ENCODE peak calls at places on chromosomes 13 and 19, in eight cellular contexts. L is C1 segment of cervical spinal cord; V is posterior cingulate gyrus; W is endothelial cell; N is stimulated activated naive B cell treated with anti-CD40 and anti-IgM and Interleukin-4, amounts not matched to agents 10 μg/mL and 1 μg/mL and 100 μg/mL, for 72 hours; O is fibroblast of pulmonary artery; E is omental fat pad; Q is RWPE1. A is an unnamed sample.
A peak's percentile ranks its signal among the peaks of the same experiment; 100 is the strongest.

GRCh38 chr13:99018418-99019180 is 40.7 kb upstream of the DOCK9 start:
- DNase-seq in L (no peak), V (no peak), W (no peak), N (no peak), O (peak; percentile 58), E (no peak), Q (no peak), A (no peak)

GRCh38 chr13:114309806-114310410 is 4.4 kb upstream of the CHAMP1 start:
- DNase-seq in L (no peak), V (no peak), W (no peak), N (no peak), O (no peak), E (no peak), Q (no peak), A (no peak)

GRCh38 chr13:25292301-25292700 is 5.0 kb upstream of the MTMR6 start:
- DNase-seq in L (no peak), V (no peak), W (no peak), N (no peak), O (no peak), E (no peak), Q (no peak), A (no peak)

GRCh38 chr13:49733181-49733951 is 42.1 kb upstream of the EBPL start:
- DNase-seq in L (no peak), V (no peak), W (no peak), N (no peak), O (peak; percentile 7), E (no peak), Q (no peak), A (no peak)

GRCh38 chr13:22897571-22898314 is 283.0 kb upstream of the SGCG start:
- DNase-seq in L (no peak), V (no peak), W (no peak), N (no peak), O (no peak), E (no peak), Q (no peak), A (no peak)

GRCh38 chr13:76693086-76693485 is 193.1 kb downstream of the KCTD12 start:
- DNase-seq in L (no peak), V (no peak), W (no peak), N (no peak), O (no peak), E (no peak), Q (no peak), A (no peak)

GRCh38 chr19:8505680-8506401 is 3.4 kb upstream of the PRAM1 start:
- DNase-seq in L (peak; percentile 51), V (peak; percentile 68), W (peak; percentile 94), N (peak; percentile 54), O (peak; percentile 67), E (peak; percentile 73), Q (peak; percentile 68), A (peak; percentile 83)

GRCh38 chr19:45117167-45117594 is 24.2 kb downstream of the PPP1R37 start:
- DNase-seq in L (no peak), V (no peak), W (no peak), N (peak; percentile 75), O (no peak), E (no peak), Q (no peak), A (no peak)

GRCh38 chr13:35840991-35841604 is 290.1 kb downstream of the DCLK1 start:
- DNase-seq in L (peak; percentile 76), V (no peak), W (no peak), N (no peak), O (no peak), E (no peak), Q (no peak), A (no peak)

GRCh38 chr13:101783554-101783953 is 331.1 kb downstream of the ITGBL1 start:
- DNase-seq in L (no peak), V (no peak), W (no peak), N (no peak), O (no peak), E (no peak), Q (no peak), A (no peak)

A was measured in neuronal stem cell.